ENCODE peak calls at places on chromosomes 13 and 19, in four cellular contexts. X is gastrocnemius medialis, V is adrenal gland, Y is esophagus squamous epithelium. U is an unnamed sample.

GRCh38 chr19:52142001-52142595 is 2.4 kb upstream of the ZNF616 start:
- DNase-seq in X (no peak), V (no peak), Y (no peak), U (no peak)

GRCh38 chr13:23750383-23751121 is 138.6 kb downstream of the MIPEP start:
- DNase-seq in X (no peak), V (no peak), Y (no peak), U (no peak)

GRCh38 chr13:51025245-51025872 is 85.7 kb downstream of the C13orf42 start:
- DNase-seq in X (no peak), V (no peak), Y (no peak), U (no peak)

GRCh38 chr19:33426621-33427475 is 53.3 kb downstream of the CEBPG start:
- DNase-seq in X (no peak), V (no peak), Y (no peak), U (no peak)

GRCh38 chr19:53894736-53895135 is 12.7 kb downstream of the PRKCG start:
- DNase-seq in X (no peak), V (no peak), Y (no peak), U (no peak)

GRCh38 chr13:30690282-30691188 is 44.8 kb upstream of the ALOX5AP start:
- DNase-seq in X (peak), V (peak), Y (no peak), U (peak)

GRCh38 chr13:107138987-107139386 is 571.0 kb upstream of the ARGLU1 start:
- DNase-seq in X (no peak), V (no peak), Y (no peak), U (no peak)

GRCh38 chr13:73138967-73139491 is 80.2 kb downstream of the KLF5 start:
- DNase-seq in X (no peak), V (no peak), Y (no peak), U (no peak)

GRCh38 chr19:53192771-53193533 is at the start of gene ZNF665:
- DNase-seq in X (peak), V (peak), Y (peak), U (peak)

GRCh38 chr13:37868691-37869505 is 674 bp downstream of the TRPC4 start:
- DNase-seq in X (no peak), V (no peak), Y (no peak), U (no peak)

GRCh38 chr19:4870025-4870700 is 2.7 kb upstream of the PLIN3 start:
- DNase-seq in X (peak), V (peak), Y (no peak), U (no peak)

GRCh38 chr13:110134801-110135200 is 172.2 kb downstream of the COL4A1 start:
- DNase-seq in X (peak), V (peak), Y (no peak), U (no peak)

GRCh38 chr13:49308977-49309408 is 61.3 kb downstream of the CDADC1 start:
- DNase-seq in X (peak), V (no peak), Y (no peak), U (peak)

GRCh38 chr19:10961763-10962536 is 1.1 kb downstream of the SMARCA4 start:
- DNase-seq in X (no peak), V (no peak), Y (no peak), U (no peak)

GRCh38 chr13:75541961-75542360 is 4.3 kb upstream of the COMMD6 start:
- DNase-seq in X (no peak), V (peak), Y (no peak), U (no peak)

GRCh38 chr19:19410553-19411550 is 5.4 kb downstream of the GATAD2A start:
- DNase-seq in X (no peak), V (no peak), Y (no peak), U (no peak)

GRCh38 chr13:23799945-23800344 is 89.3 kb downstream of the MIPEP start:
- DNase-seq in X (no peak), V (no peak), Y (no peak), U (no peak)

GRCh38 chr13:98576215-98576945 is 527 bp downstream of the STK24 start:
- DNase-seq in X (peak), V (no peak), Y (no peak), U (peak)

GRCh38 chr13:60331249-60332012 is 65.6 kb upstream of the TDRD3 start:
- DNase-seq in X (no peak), V (no peak), Y (no peak), U (no peak)

GRCh38 chr19:50418186-50419021 is at the start of gene SPIB:
- DNase-seq in X (no peak), V (no peak), Y (no peak), U (no peak)

GRCh38 chr19:32471095-32471494 is 65.5 kb downstream of the DPY19L3 start:
- DNase-seq in X (no peak), V (peak), Y (no peak), U (no peak)

GRCh38 chr19:4186087-4186993 is 3.9 kb downstream of the ANKRD24 start:
- DNase-seq in X (peak), V (peak), Y (no peak), U (peak)

GRCh38 chr13:52677823-52678222 is 25.2 kb downstream of the SUGT1 start:
- DNase-seq in X (no peak), V (no peak), Y (no peak), U (no peak)

GRCh38 chr19:2478756-2479555 is 3.0 kb downstream of the GADD45B start:
- DNase-seq in X (peak), V (peak), Y (no peak), U (peak)

GRCh38 chr13:24892844-24893243 is 128.9 kb downstream of the RNF17 start:
- DNase-seq in X (no peak), V (no peak), Y (no peak), U (no peak)

GRCh38 chr13:110329258-110329657 is 22.2 kb downstream of the COL4A2 start:
- DNase-seq in X (no peak), V (no peak), Y (no peak), U (no peak)

GRCh38 chr13:101289764-101290163 is 126.5 kb downstream of the NALCN start:
- DNase-seq in X (no peak), V (peak), Y (no peak), U (no peak)

GRCh38 chr13:98216135-98216565 is 39.1 kb upstream of the RNF113B start:
- DNase-seq in X (no peak), V (peak), Y (no peak), U (no peak)

GRCh38 chr13:113969311-113969972 is 4.4 kb downstream of the C13orf46 start:
- DNase-seq in X (no peak), V (no peak), Y (no peak), U (peak)

GRCh38 chr13:45132384-45133064 is 12.2 kb downstream of the GTF2F2 start:
- DNase-seq in X (no peak), V (no peak), Y (no peak), U (no peak)

GRCh38 chr19:35000647-35001501 is 751 bp downstream of the GRAMD1A start:
- DNase-seq in X (no peak), V (no peak), Y (no peak), U (no peak)

GRCh38 chr13:59424661-59425060 is 739.1 kb downstream of the DIAPH3 start:
- DNase-seq in X (no peak), V (no peak), Y (no peak), U (no peak)

DNA sequence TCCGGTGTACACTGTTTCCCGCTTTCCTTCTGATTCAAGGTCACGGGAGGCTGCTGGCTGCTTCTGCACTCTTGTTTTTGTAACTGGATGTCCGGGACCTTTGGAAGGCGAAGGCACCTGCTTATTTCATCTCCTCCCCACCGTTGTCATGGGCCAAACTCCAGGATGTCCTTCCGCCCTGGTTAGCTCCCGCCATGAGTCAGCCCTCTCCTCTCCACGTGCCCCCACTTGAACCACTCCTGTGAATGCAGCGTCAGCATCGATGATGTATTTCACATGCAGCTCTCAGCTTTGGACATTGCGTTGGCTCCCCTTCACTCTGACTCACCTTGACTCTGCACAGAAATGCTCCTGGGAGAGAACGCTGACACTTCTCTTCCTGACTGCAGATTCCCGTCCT is 5.5 kb upstream of the GALP start:
- DNase-seq in X (no peak), V (peak), Y (no peak), U (no peak)
- TF ChIP-seq POLR2A in X (no peak), V (no peak), Y (no peak), U (no peak)

GRCh38 chr19:13627531-13627930 is 121.3 kb upstream of the CACNA1A start:
- DNase-seq in X (no peak), V (no peak), Y (no peak), U (no peak)

GRCh38 chr19:13622727-13623126 is 116.4 kb upstream of the CACNA1A start:
- DNase-seq in X (no peak), V (no peak), Y (no peak), U (no peak)

GRCh38 chr19:13621413-13621812 is 115.1 kb upstream of the CACNA1A start:
- DNase-seq in X (no peak), V (peak), Y (no peak), U (no peak)

GRCh38 chr19:13619203-13619632 is 112.9 kb upstream of the CACNA1A start:
- DNase-seq in X (no peak), V (no peak), Y (no peak), U (no peak)

GRCh38 chr19:13623686-13624405 is 117.6 kb upstream of the CACNA1A start:
- DNase-seq in X (no peak), V (no peak), Y (no peak), U (no peak)
- TF ChIP-seq CTCF in X (no peak), V (no peak), Y (no peak), U (no peak)

DNA sequence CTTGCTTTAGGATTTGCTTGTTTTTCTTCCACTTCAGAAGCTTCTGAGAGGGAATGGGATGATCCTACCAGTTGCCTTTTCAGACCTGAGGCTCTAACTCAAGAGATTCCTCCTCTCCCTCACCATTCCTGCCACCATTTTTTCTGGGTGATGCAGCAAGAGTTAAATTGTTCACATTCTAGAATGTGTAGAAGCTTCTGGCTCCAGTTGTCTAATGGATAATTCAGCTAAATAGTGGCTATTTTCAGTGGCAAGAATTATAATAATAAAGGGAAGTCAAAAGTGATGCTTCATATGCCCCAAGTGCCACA is 20.9 kb downstream of the BBC3 start:
- DNase-seq in X (no peak), V (no peak), Y (no peak), U (no peak)
- H3K4me3 ChIP-seq in X (no peak), V (no peak), Y (no peak), U (no peak)

GRCh38 chr19:1122972-1123363 is 19.2 kb downstream of the GPX4 start:
- DNase-seq in X (no peak), V (peak), Y (no peak), U (no peak)
- TF ChIP-seq POLR2A in X (no peak), V (no peak), Y (no peak), U (no peak)

DNA sequence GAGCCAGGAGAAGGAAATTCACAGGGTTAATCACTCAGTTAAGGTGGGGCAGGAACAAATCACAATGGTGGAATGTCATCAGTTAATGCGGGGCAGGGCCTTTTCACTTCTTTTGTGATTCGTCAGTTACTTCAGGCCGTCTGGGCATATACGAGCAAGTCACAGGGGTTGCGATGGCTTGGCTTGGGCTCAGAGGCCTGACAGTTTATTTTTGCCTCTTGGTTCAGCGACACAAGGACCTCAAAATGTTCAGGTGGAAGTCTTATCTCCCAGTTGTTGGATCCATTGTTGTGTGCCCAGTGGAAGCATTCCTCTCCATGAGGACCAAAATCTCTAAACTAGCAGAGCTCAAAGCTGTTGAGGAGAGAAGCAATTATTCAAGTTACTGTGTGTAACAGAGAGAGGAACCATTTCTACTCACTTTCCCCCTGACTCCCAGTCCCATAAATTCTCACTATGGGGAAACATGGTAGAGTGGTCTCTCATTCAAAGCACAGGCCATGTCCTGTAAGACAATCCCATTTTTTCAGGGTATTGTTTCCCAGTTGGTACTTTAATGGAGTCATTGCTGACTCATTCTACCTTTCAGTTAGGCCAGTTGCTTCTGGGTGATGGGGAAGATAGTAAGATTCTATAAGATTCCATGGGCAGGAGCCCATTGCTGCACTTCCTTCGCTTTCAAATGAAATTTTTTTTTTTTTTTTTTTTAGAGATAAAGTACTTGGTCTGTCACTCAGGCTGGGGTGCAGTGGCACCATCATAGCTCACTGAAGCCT is 8.8 kb upstream of the COX7A1 start:
- DNase-seq in X (no peak), V (no peak), Y (no peak), U (no peak)
- TF ChIP-seq CTCF in X (no peak), V (no peak), Y (no peak), U (no peak)

DNA sequence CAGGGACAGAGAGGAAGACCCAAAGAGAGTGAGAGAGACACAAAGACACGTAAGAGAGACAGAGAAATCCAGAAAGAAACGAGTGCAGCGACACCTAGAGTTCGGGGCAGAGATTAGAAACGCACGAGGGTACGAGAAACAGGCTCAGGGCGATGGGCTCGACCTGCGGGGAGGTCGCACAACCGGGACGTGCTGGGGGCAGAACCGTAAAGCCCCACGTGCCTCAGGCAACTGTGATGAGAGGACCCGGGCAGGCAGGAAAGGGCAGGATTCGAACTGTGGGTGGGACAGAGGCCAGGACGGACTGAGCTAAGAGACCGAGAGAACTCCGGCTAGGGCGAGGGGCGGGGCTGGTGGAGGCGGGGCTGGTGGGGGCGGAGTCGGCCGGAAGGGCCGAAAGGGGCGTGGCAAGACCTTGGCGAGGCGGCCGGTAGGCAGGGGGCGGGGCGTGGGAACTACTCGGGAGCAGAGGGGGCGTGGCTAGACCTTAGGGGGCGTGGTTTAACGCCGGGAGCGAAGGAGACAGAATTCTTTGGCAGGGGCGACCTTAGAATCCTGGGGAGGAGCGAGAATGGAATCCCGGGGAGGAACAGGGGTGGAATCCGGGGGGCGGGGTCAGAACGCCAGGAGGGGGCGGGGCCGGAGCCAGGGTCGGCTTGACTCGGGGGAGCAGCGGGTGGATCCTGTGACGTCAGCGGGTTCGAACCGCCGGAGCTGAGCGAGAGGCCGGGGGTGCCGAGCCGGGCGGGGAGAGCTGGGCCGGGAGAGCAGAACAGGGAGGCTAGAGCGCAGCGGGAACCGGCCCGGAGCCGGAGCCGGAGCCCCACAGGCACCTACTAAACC is at the start of gene NECTIN2:
- DNase-seq in X (peak), V (peak), Y (peak), U (peak)
- H3K4me3 ChIP-seq in X (peak), V (peak), Y (peak), U (peak)

GRCh38 chr13:26899153-26899552 is 138.6 kb upstream of the GPR12 start:
- DNase-seq in X (no peak), V (no peak), Y (no peak), U (peak)
- TF ChIP-seq POLR2A in X (no peak), V (no peak), Y (no peak), U (no peak)

DNA sequence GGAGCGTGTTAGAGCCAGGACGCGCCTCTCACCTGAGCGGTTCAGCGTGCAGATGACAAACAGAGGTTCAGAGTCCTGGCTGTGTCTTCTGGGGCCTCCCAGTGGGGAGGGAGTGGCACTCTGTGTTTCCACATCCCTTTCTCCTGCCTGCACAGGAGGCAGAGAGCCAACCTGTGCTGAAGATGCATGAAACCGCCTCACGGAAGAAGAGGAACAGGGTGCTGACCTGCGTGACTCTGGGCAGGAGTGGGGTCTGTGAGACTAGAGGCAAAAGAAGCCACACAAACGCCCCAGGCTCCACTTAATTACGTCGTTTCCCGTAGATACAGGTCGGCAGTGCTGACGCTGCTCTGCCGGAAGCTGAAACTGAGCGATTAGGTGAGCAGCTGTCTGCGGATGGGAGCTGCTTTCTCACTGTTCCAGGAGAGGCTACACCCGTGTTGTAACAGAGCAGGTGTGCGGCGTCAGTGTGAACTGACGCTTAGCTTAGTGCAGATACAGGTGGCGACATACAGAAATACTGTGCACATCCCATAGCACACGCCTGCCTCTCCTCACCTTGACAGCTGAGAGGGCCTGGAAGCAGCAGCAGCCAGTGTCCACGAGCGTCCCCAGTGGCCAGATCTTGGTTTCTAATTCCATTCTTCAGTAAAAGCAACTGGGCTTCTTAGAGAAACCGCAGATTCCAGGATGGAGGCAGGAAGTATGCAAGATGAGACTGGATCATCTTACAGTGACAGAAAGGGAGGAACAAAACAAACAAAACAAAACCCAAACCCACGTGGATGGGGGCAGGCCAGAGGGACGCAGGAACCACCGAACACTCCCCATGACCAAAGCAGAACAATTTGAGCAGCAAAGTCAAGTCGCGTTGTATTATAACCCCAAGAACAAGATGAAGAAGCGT is 37.7 kb upstream of the MCF2L start:
- DNase-seq in X (no peak), V (peak), Y (no peak), U (peak)
- TF ChIP-seq CTCF in X (no peak), V (peak), Y (peak), U (no peak)

DNA sequence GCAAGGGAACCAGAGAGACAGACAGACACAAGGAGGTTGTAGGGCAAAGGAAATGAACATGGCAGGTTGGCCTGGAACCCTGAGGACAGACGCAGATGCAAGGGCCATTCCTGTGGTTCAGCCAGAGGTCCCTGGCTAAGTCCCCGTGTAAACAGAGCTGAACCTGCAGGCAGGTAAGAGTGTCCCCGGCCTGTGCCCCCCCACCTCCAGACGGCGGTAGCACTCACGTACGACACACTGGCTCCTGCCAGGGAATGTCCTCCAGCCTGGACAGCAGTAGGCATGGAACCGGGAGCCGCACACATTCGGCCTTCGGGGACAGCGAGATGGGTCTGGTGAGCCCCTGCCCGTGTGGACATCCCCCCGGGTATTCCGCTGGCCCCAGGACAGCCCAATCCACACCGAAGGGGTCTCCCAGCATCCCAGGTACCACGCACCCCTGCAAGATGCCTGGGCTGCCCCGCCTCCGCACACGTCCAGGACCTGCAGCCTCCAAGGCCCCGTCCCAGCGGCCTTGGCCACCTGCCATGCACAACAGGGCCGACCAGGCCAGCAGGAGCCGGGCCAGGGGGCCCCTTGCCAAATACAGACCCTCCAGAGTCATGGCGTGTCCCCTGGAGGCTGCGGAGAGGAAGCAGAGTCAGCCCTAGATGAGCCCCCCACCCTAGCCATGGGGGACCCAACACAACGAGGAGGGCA is 2.4 kb downstream of the FBN3 start:
- DNase-seq in X (no peak), V (no peak), Y (no peak), U (no peak)
- H3K4me3 ChIP-seq in X (no peak), V (no peak), Y (no peak), U (no peak)

U was measured in lower leg skin.